ENCODE peak calls at places on chromosome 16, in four cellular contexts. N is H7; V is ureter; J is stimulated activated CD8-positive, alpha-beta memory T cell treated with anti-CD3 and anti-CD28 coated beads, Interleukin-2, amount 100 ng/mL, for 1 hour. I is an unnamed sample.

GRCh38 chr16:89921699-89922476 is 1.3 kb upstream of the TUBB3 start:
- DNase-seq in V (peak), J (no peak), N (peak), I (peak)

GRCh38 chr16:22635801-22636200 is 125.1 kb downstream of the NPIPB5 start:
- DNase-seq in V (no peak), N (no peak), J (no peak), I (no peak)

GRCh38 chr16:83137326-83137770 is 510.6 kb downstream of the CDH13 start:
- DNase-seq in J (no peak), V (no peak), N (no peak), I (peak)

GRCh38 chr16:72188512-72188911 is 16.6 kb upstream of the PMFBP1 start:
- DNase-seq in V (no peak), N (no peak), J (no peak), I (no peak)

GRCh38 chr16:27805828-27806351 is 255.9 kb downstream of the KATNIP start:
- DNase-seq in V (no peak), J (no peak), N (peak), I (no peak)

GRCh38 chr16:17369441-17369951 is 101.3 kb downstream of the XYLT1 start:
- DNase-seq in V (peak), N (no peak), J (peak), I (no peak)

GRCh38 chr16:85333744-85334640 is 221.7 kb upstream of the CIBAR2 start:
- DNase-seq in V (no peak), N (no peak), J (no peak), I (no peak)

GRCh38 chr16:54331241-54332002 is 44.8 kb upstream of the IRX3 start:
- DNase-seq in N (peak), J (no peak), V (no peak), I (no peak)

GRCh38 chr16:88303890-88304819 is 78.6 kb upstream of the ZNF469 start:
- DNase-seq in J (no peak), N (peak), V (peak), I (peak)

GRCh38 chr16:1741553-1742165 is 29.7 kb downstream of the NME3 start:
- DNase-seq in N (no peak), V (no peak), J (no peak), I (no peak)

GRCh38 chr16:29154676-29155121 is 169.8 kb downstream of the LAT start:
- DNase-seq in N (no peak), J (no peak), V (no peak), I (peak)

GRCh38 chr16:71467810-71468209 is 5.8 kb upstream of the ZNF23 start:
- DNase-seq in V (no peak), J (no peak), N (peak), I (no peak)

GRCh38 chr16:57540387-57540786 is 2.1 kb upstream of the ADGRG5 start:
- DNase-seq in J (no peak), N (peak), V (no peak), I (no peak)